ENCODE peak calls at places on chromosomes 7 and 10, in ten cellular contexts. F is NCI-H345, O is hepatocyte, Y is SK-N-SH, J is amniotic stem cell, T is left kidney, C is retina, D is stomach, H is adrenal gland, Q is NB4. V is an unnamed sample.

GRCh38 chr10:70661623-70662361 is 10.5 kb upstream of the ADAMTS14 start:
- DNase-seq in F (no peak), O (no peak), Y (no peak), J (no peak), T (no peak), C (no peak), D (no peak), H (no peak), Q (no peak), V (no peak)

GRCh38 chr7:1485156-1485555 is 19.0 kb downstream of the INTS1 start:
- DNase-seq in F (no peak), O (no peak), Y (no peak), J (no peak), T (no peak), C (no peak), D (no peak), H (no peak), Q (no peak), V (no peak)

GRCh38 chr7:2120251-2120660 is 112.5 kb downstream of the MAD1L1 start:
- DNase-seq in F (no peak), O (no peak), Y (no peak), J (no peak), T (no peak), C (no peak), D (peak; percentile 39), H (no peak), Q (no peak), V (no peak)

GRCh38 chr7:388961-389701 is 99.2 kb downstream of the FOXL3 start:
- DNase-seq in F (no peak), O (no peak), Y (no peak), J (no peak), T (no peak), C (no peak), D (no peak), H (no peak), Q (no peak), V (peak; percentile 68)

GRCh38 chr7:36154255-36155212 is 1.5 kb downstream of the EEPD1 start:
- DNase-seq in F (no peak), O (peak; percentile 15), Y (no peak), J (no peak), T (no peak), C (no peak), D (no peak), H (no peak), Q (no peak), V (peak; percentile 52)

GRCh38 chr10:93481931-93482834 is at the start of gene MYOF:
- DNase-seq in F (peak; percentile 19), O (peak; percentile 87), Y (peak; percentile 65), J (peak; percentile 93), T (peak; percentile 87), C (peak; percentile 65), D (peak; percentile 54), H (peak; percentile 69), Q (peak; percentile 88), V (no peak)

GRCh38 chr7:76315372-76315771 is 12.9 kb downstream of the HSPB1 start:
- DNase-seq in F (no peak), O (no peak), Y (no peak), J (no peak), T (no peak), C (no peak), D (no peak), H (no peak), Q (no peak), V (peak; percentile 38)

GRCh38 chr7:120864146-120864920 is 6.4 kb upstream of the TSPAN12 start:
- DNase-seq in F (no peak), O (no peak), Y (no peak), J (no peak), T (peak; percentile 48), C (no peak), D (no peak), H (no peak), Q (no peak), V (no peak)

GRCh38 chr10:8418631-8419030 is 364.1 kb downstream of the GATA3 start:
- DNase-seq in F (no peak), O (no peak), Y (no peak), J (no peak), T (no peak), C (no peak), D (no peak), H (no peak), Q (no peak), V (no peak)

GRCh38 chr7:50304911-50305621 is 550 bp downstream of the IKZF1 start:
- DNase-seq in F (no peak), O (no peak), Y (peak; percentile 25), J (no peak), T (peak; percentile 43), C (peak; percentile 58), D (no peak), H (no peak), Q (peak; percentile 84), V (no peak)

GRCh38 chr10:16999665-17000451 is 129.8 kb downstream of the CUBN start:
- DNase-seq in F (no peak), O (no peak), Y (no peak), J (no peak), T (no peak), C (no peak), D (no peak), H (no peak), Q (no peak), V (no peak)

GRCh38 chr10:27742926-27743735 is 2.5 kb downstream of the MKX start:
- DNase-seq in F (peak; percentile 25), O (peak; percentile 46), Y (peak; percentile 28), J (no peak), T (peak; percentile 68), C (peak; percentile 80), D (peak; percentile 34), H (peak; percentile 34), Q (peak; percentile 26), V (peak; percentile 87)

GRCh38 chr10:118865998-118866778 is 111.4 kb upstream of the CACUL1 start:
- DNase-seq in F (no peak), O (peak; percentile 55), Y (peak; percentile 58), J (no peak), T (peak; percentile 42), C (no peak), D (no peak), H (no peak), Q (no peak), V (no peak)

GRCh38 chr10:36089790-36090391 is 447.8 kb upstream of the FZD8 start:
- DNase-seq in F (no peak), O (no peak), Y (no peak), J (no peak), T (no peak), C (no peak), D (no peak), H (no peak), Q (no peak), V (no peak)

GRCh38 chr7:31896929-31897328 is 173.3 kb downstream of the PDE1C start:
- DNase-seq in F (no peak), O (peak; percentile 66), Y (no peak), J (no peak), T (no peak), C (peak; percentile 16), D (no peak), H (no peak), Q (no peak), V (no peak)

GRCh38 chr10:102211615-102212299 is 14.3 kb upstream of the ELOVL3 start:
- DNase-seq in F (no peak), O (no peak), Y (no peak), J (no peak), T (no peak), C (no peak), D (no peak), H (no peak), Q (no peak), V (no peak)

GRCh38 chr7:22395222-22395621 is 38.3 kb upstream of the RAPGEF5 start:
- DNase-seq in F (no peak), O (peak; percentile 27), Y (no peak), J (no peak), T (no peak), C (no peak), D (no peak), H (no peak), Q (no peak), V (no peak)

GRCh38 chr10:99958287-99958686 is 51.5 kb downstream of the DNMBP start:
- DNase-seq in F (no peak), O (no peak), Y (no peak), J (no peak), T (no peak), C (no peak), D (no peak), H (no peak), Q (no peak), V (no peak)

GRCh38 chr10:127149613-127150081 is 46.7 kb downstream of the INSYN2A start:
- DNase-seq in F (no peak), O (no peak), Y (no peak), J (no peak), T (peak; percentile 79), C (no peak), D (no peak), H (no peak), Q (no peak), V (no peak)

GRCh38 chr7:141875453-141875852 is 34.2 kb upstream of the PRSS37 start:
- DNase-seq in F (no peak), O (no peak), Y (no peak), J (no peak), T (no peak), C (no peak), D (no peak), H (no peak), Q (no peak), V (no peak)

GRCh38 chr7:157737151-157738063 is 400.6 kb downstream of the DNAJB6 start:
- DNase-seq in F (no peak), O (no peak), Y (no peak), J (no peak), T (peak; percentile 18), C (peak; percentile 60), D (no peak), H (no peak), Q (no peak), V (no peak)

GRCh38 chr7:22860337-22860736 is 37.7 kb upstream of the TOMM7 start:
- DNase-seq in F (no peak), O (no peak), Y (no peak), J (no peak), T (no peak), C (no peak), D (no peak), H (no peak), Q (peak; percentile 50), V (no peak)

GRCh38 chr7:128810473-128810872 is 18.7 kb downstream of the CCDC136 start:
- DNase-seq in F (no peak), O (no peak), Y (no peak), J (no peak), T (no peak), C (no peak), D (no peak), H (no peak), Q (no peak), V (no peak)

GRCh38 chr7:105866124-105866801 is 10.1 kb downstream of the ATXN7L1 start:
- DNase-seq in F (no peak), O (no peak), Y (no peak), J (no peak), T (peak; percentile 28), C (no peak), D (no peak), H (no peak), Q (no peak), V (no peak)

GRCh38 chr7:56083150-56083785 is 9.5 kb downstream of the PHKG1 start:
- DNase-seq in F (peak; percentile 45), O (no peak), Y (peak; percentile 92), J (no peak), T (peak; percentile 38), C (no peak), D (no peak), H (peak; percentile 91), Q (no peak), V (no peak)

GRCh38 chr7:122791959-122792545 is 89.3 kb upstream of the RNF148 start:
- DNase-seq in F (no peak), O (no peak), Y (no peak), J (no peak), T (no peak), C (no peak), D (no peak), H (no peak), Q (no peak), V (no peak)

GRCh38 chr7:5773661-5774086 is 7.8 kb downstream of the RNF216 start:
- DNase-seq in F (no peak), O (peak; percentile 50), Y (no peak), J (peak; percentile 55), T (no peak), C (no peak), D (no peak), H (peak; percentile 54), Q (peak; percentile 71), V (no peak)

GRCh38 chr7:101234636-101235035 is 3.0 kb downstream of the CLDN15 start:
- DNase-seq in F (no peak), O (no peak), Y (peak; percentile 41), J (no peak), T (no peak), C (no peak), D (peak; percentile 49), H (no peak), Q (no peak), V (no peak)

V was measured in aorta.